ENCODE peak calls at places on chromosomes 16 and 17, in seven cellular contexts. U, W, R, D, K, E and C are unnamed samples.

GRCh38 chr17:66564992-66565465 is 262.6 kb downstream of the PRKCA start:
- DNase-seq in U (no peak), W (no peak), R (no peak), D (peak; percentile 19), K (no peak), E (no peak), C (no peak)

GRCh38 chr16:50778284-50779163 is 36.6 kb downstream of the CYLD start:
- DNase-seq in U (no peak), W (no peak), R (no peak), D (no peak), K (no peak), E (no peak), C (no peak)

GRCh38 chr17:81049973-81050551 is 15.1 kb downstream of the BAIAP2 start:
- DNase-seq in U (no peak), W (no peak), R (peak; percentile 97), D (no peak), K (no peak), E (no peak), C (no peak)

GRCh38 chr17:73272906-73273218 is 11.2 kb upstream of the CPSF4L start:
- DNase-seq in U (no peak), W (no peak), R (no peak), D (no peak), K (no peak), E (no peak), C (no peak)

GRCh38 chr17:73952498-73953205 is 250.8 kb upstream of the RPL38 start:
- DNase-seq in U (peak; percentile 45), W (peak; percentile 84), R (no peak), D (no peak), K (no peak), E (peak; percentile 8), C (peak; percentile 11)

GRCh38 chr16:68664297-68664696 is 19.2 kb downstream of the CDH3 start:
- DNase-seq in U (no peak), W (no peak), R (no peak), D (no peak), K (no peak), E (no peak), C (no peak)

GRCh38 chr17:69802045-69802740 is 272.8 kb upstream of the KCNJ16 start:
- DNase-seq in U (no peak), W (no peak), R (no peak), D (no peak), K (no peak), E (no peak), C (no peak)

GRCh38 chr17:73013816-73014663 is 78.4 kb downstream of the SLC39A11 start:
- DNase-seq in U (no peak), W (peak; percentile 42), R (no peak), D (no peak), K (no peak), E (peak; percentile 5), C (no peak)

GRCh38 chr16:81562174-81562849 is 117.7 kb downstream of the CMIP start:
- DNase-seq in U (no peak), W (no peak), R (no peak), D (no peak), K (no peak), E (no peak), C (no peak)

GRCh38 chr17:50627782-50628601 is 6.7 kb upstream of the ABCC3 start:
- DNase-seq in U (peak; percentile 29), W (peak; percentile 50), R (no peak), D (no peak), K (no peak), E (no peak), C (peak; percentile 12)

GRCh38 chr17:57158296-57158695 is 73.2 kb downstream of the AKAP1 start:
- DNase-seq in U (no peak), W (no peak), R (peak; percentile 26), D (no peak), K (no peak), E (no peak), C (no peak)

GRCh38 chr16:31010539-31010938 is at the start of gene STX1B:
- DNase-seq in U (peak; percentile 60), W (peak; percentile 88), R (no peak), D (peak; percentile 78), K (no peak), E (no peak), C (no peak)

GRCh38 chr16:74305978-74306784 is 9.6 kb downstream of the PSMD7 start:
- DNase-seq in U (no peak), W (no peak), R (no peak), D (no peak), K (no peak), E (no peak), C (no peak)

GRCh38 chr16:84800118-84800517 is 19.7 kb upstream of the CRISPLD2 start:
- DNase-seq in U (no peak), W (no peak), R (no peak), D (no peak), K (no peak), E (no peak), C (no peak)

GRCh38 chr17:36600936-36601302 is 464 bp upstream of the MRM1 start:
- DNase-seq in U (no peak), W (no peak), R (no peak), D (no peak), K (no peak), E (no peak), C (no peak)

GRCh38 chr17:33457477-33457876 is 164.4 kb upstream of the ASIC2 start:
- DNase-seq in U (no peak), W (no peak), R (no peak), D (no peak), K (no peak), E (no peak), C (no peak)

GRCh38 chr17:2707721-2708584 is 3.6 kb downstream of the CLUH start:
- DNase-seq in U (peak; percentile 25), W (peak; percentile 58), R (no peak), D (peak; percentile 60), K (no peak), E (no peak), C (no peak)

GRCh38 chr16:86577314-86577971 is 906 bp upstream of the FOXL1 start:
- DNase-seq in U (no peak), W (no peak), R (no peak), D (peak; percentile 40), K (no peak), E (no peak), C (no peak)

GRCh38 chr17:49910094-49910857 is 58.7 kb upstream of the DLX4 start:
- DNase-seq in U (no peak), W (peak; percentile 58), R (peak; percentile 80), D (no peak), K (no peak), E (no peak), C (no peak)

GRCh38 chr16:20074089-20074956 is 633 bp upstream of the GPR139 start:
- DNase-seq in U (no peak), W (no peak), R (no peak), D (no peak), K (no peak), E (no peak), C (no peak)

GRCh38 chr17:45971698-45972141 is 27.3 kb upstream of the STH start:
- DNase-seq in U (no peak), W (no peak), R (no peak), D (no peak), K (no peak), E (no peak), C (no peak)

GRCh38 chr17:80385046-80385445 is 29.9 kb upstream of the ENDOV start:
- DNase-seq in U (no peak), W (no peak), R (no peak), D (no peak), K (no peak), E (no peak), C (no peak)

GRCh38 chr17:72510454-72511016 is 389.7 kb downstream of the SOX9 start:
- DNase-seq in U (no peak), W (no peak), R (no peak), D (peak; percentile 26), K (no peak), E (no peak), C (no peak)

GRCh38 chr16:70800306-70800705 is 652 bp downstream of the VAC14 start:
- DNase-seq in U (peak; percentile 30), W (no peak), R (no peak), D (no peak), K (no peak), E (no peak), C (no peak)

GRCh38 chr16:11977206-11978041 is 890 bp downstream of the SNX29 start:
- DNase-seq in U (no peak), W (no peak), R (peak; percentile 69), D (peak; percentile 83), K (no peak), E (no peak), C (no peak)

GRCh38 chr17:72192409-72193192 is 71.8 kb downstream of the SOX9 start:
- DNase-seq in U (no peak), W (no peak), R (peak; percentile 72), D (peak; percentile 86), K (no peak), E (no peak), C (no peak)

GRCh38 chr16:74466872-74467271 is 45.6 kb upstream of the CLEC18B start:
- DNase-seq in U (no peak), W (no peak), R (no peak), D (no peak), K (no peak), E (no peak), C (no peak)

GRCh38 chr16:72821551-72821950 is 226.4 kb downstream of the ZFHX3 start:
- DNase-seq in U (no peak), W (no peak), R (no peak), D (no peak), K (no peak), E (no peak), C (no peak)

GRCh38 chr16:56532714-56533113 is 12.9 kb upstream of the BBS2 start:
- DNase-seq in U (no peak), W (no peak), R (no peak), D (no peak), K (no peak), E (no peak), C (no peak)

GRCh38 chr17:81966343-81967243 is 5.6 kb upstream of the NOTUM start:
- DNase-seq in U (no peak), W (peak; percentile 69), R (no peak), D (peak; percentile 69), K (no peak), E (no peak), C (no peak)

GRCh38 chr17:48389903-48390302 is 40.1 kb downstream of the SKAP1 start:
- DNase-seq in U (no peak), W (no peak), R (no peak), D (no peak), K (no peak), E (no peak), C (no peak)

GRCh38 chr16:49557070-49557446 is 183.5 kb downstream of the C16orf78 start:
- DNase-seq in U (no peak), W (peak; percentile 67), R (no peak), D (no peak), K (no peak), E (no peak), C (peak; percentile 58)

GRCh38 chr16:72044825-72045359 is 9.4 kb upstream of the HP start:
- DNase-seq in U (no peak), W (no peak), R (no peak), D (no peak), K (no peak), E (no peak), C (no peak)

GRCh38 chr16:17063156-17063555 is 407.6 kb downstream of the XYLT1 start:
- DNase-seq in U (no peak), W (no peak), R (no peak), D (no peak), K (no peak), E (no peak), C (no peak)

GRCh38 chr17:70138309-70138865 is 30.9 kb upstream of the KCNJ2 start:
- DNase-seq in U (no peak), W (no peak), R (no peak), D (peak; percentile 40), K (no peak), E (no peak), C (no peak)

GRCh38 chr16:85014311-85014710 is 3.0 kb upstream of the ZDHHC7 start:
- DNase-seq in U (no peak), W (no peak), R (no peak), D (no peak), K (no peak), E (no peak), C (no peak)